ENCODE peak calls at places on chromosome 10, in four cellular contexts. One of them, this sample, is unnamed.
A peak's percentile ranks its signal among the peaks of the same experiment; 100 is the strongest.

GRCh38 chr10:92829042-92829785 is 19.1 kb upstream of the EXOC6 start:
- DNase-seq in A549: no peak
- DNase-seq in lower lobe of right lung: no peak
- DNase-seq in ovary: no peak
- DNase-seq in this sample: no peak

GRCh38 chr10:113132651-113133088 is 182.6 kb downstream of the TCF7L2 start:
- DNase-seq in A549: no peak
- DNase-seq in lower lobe of right lung: no peak
- DNase-seq in ovary: no peak
- DNase-seq in this sample: no peak

GRCh38 chr10:115773832-115774231 is 499.2 kb downstream of the GFRA1 start:
- DNase-seq in A549: no peak
- DNase-seq in lower lobe of right lung: no peak
- DNase-seq in ovary: no peak
- DNase-seq in this sample: no peak

GRCh38 chr10:23525406-23525805 is 86.5 kb downstream of the OTUD1 start:
- DNase-seq in A549: peak; percentile 34
- DNase-seq in lower lobe of right lung: no peak
- DNase-seq in ovary: no peak
- DNase-seq in this sample: peak; percentile 32

GRCh38 chr10:71912431-71912830 is 51.8 kb upstream of the CHST3 start:
- DNase-seq in A549: peak; percentile 35
- DNase-seq in lower lobe of right lung: no peak
- DNase-seq in ovary: no peak
- DNase-seq in this sample: peak; percentile 23

GRCh38 chr10:57168703-57169240 is 807.7 kb upstream of the ZWINT start:
- DNase-seq in A549: no peak
- DNase-seq in lower lobe of right lung: no peak
- DNase-seq in ovary: no peak
- DNase-seq in this sample: no peak

GRCh38 chr10:63155388-63156028 is 22.4 kb downstream of the NRBF2 start:
- DNase-seq in A549: no peak
- DNase-seq in lower lobe of right lung: no peak
- DNase-seq in ovary: no peak
- DNase-seq in this sample: no peak

GRCh38 chr10:11345224-11346054 is 266.0 kb downstream of the USP6NL start:
- DNase-seq in A549: peak; percentile 60
- DNase-seq in lower lobe of right lung: peak; percentile 65
- DNase-seq in ovary: no peak
- DNase-seq in this sample: peak; percentile 12

GRCh38 chr10:93180402-93181040 is 106.8 kb downstream of the CYP26A1 start:
- DNase-seq in A549: no peak
- DNase-seq in lower lobe of right lung: no peak
- DNase-seq in ovary: peak; percentile 26
- DNase-seq in this sample: no peak

GRCh38 chr10:42952931-42953683 is 123.8 kb upstream of the RET start:
- DNase-seq in A549: no peak
- DNase-seq in lower lobe of right lung: peak; percentile 6
- DNase-seq in ovary: no peak
- DNase-seq in this sample: no peak

GRCh38 chr10:28253174-28253783 is 49.6 kb downstream of the MPP7 start:
- DNase-seq in A549: no peak
- DNase-seq in lower lobe of right lung: no peak
- DNase-seq in ovary: no peak
- DNase-seq in this sample: no peak

GRCh38 chr10:4678023-4678950 is 147.7 kb upstream of the AKR1E2 start:
- DNase-seq in A549: peak; percentile 93
- DNase-seq in lower lobe of right lung: no peak
- DNase-seq in ovary: peak; percentile 14
- DNase-seq in this sample: peak; percentile 91

GRCh38 chr10:77349226-77349625 is 288.4 kb downstream of the KCNMA1 start:
- DNase-seq in A549: no peak
- DNase-seq in lower lobe of right lung: no peak
- DNase-seq in ovary: no peak
- DNase-seq in this sample: peak; percentile 36

GRCh38 chr10:29734980-29735627 is 100.3 kb upstream of the SVIL start:
- DNase-seq in A549: peak; percentile 36
- DNase-seq in lower lobe of right lung: peak; percentile 89
- DNase-seq in ovary: peak; percentile 65
- DNase-seq in this sample: peak; percentile 28

GRCh38 chr10:29862926-29863614 is 196.3 kb downstream of the JCAD start:
- DNase-seq in A549: peak; percentile 16
- DNase-seq in lower lobe of right lung: no peak
- DNase-seq in ovary: no peak
- DNase-seq in this sample: peak; percentile 49

GRCh38 chr10:50651808-50652207 is 28.1 kb upstream of the SGMS1 start:
- DNase-seq in A549: no peak
- DNase-seq in lower lobe of right lung: no peak
- DNase-seq in ovary: no peak
- DNase-seq in this sample: peak; percentile 19

DNA sequence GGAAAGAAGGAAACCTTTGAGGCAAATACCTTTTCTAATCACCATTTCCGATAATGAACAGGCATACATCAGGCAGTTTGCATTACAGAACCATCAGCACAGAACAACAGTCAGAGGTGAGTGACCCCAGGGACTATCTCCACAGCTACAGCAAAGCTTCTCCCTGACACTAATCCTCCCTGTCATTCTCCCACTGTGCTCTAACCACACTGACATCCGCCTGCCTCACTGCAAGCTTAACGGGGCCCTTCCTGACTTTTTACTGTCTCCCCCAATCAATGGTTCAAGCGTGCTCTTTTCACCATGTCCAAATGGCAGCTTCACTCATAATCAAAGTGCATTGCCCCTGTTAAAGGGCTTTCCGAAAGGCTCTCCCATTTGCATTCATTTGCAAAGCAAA is 196.4 kb downstream of the DNAJC1 start:
- DNase-seq in A549: no peak
- DNase-seq in lower lobe of right lung: no peak
- DNase-seq in ovary: no peak
- DNase-seq in this sample: peak; percentile 23
- H3K4me3 ChIP-seq in A549: no peak overlapping the region
- H3K4me3 ChIP-seq in lower lobe of right lung: no peak overlapping the region
- H3K4me3 ChIP-seq in ovary: no peak overlapping the region
- H3K4me3 ChIP-seq in this sample: no peak overlapping the region

GRCh38 chr10:125159932-125160855 is at the start of gene CTBP2:
- DNase-seq in A549: peak; percentile 78
- DNase-seq in lower lobe of right lung: peak; percentile 66
- DNase-seq in ovary: peak; percentile 78
- DNase-seq in this sample: peak; percentile 57

GRCh38 chr10:125162181-125162906 is 2.0 kb upstream of the CTBP2 start:
- DNase-seq in A549: no peak
- DNase-seq in lower lobe of right lung: peak; percentile 55
- DNase-seq in ovary: peak; percentile 47
- DNase-seq in this sample: no peak

GRCh38 chr10:125160856-125161569 is 650 bp upstream of the CTBP2 start:
- DNase-seq in A549: peak; percentile 94
- DNase-seq in lower lobe of right lung: peak; percentile 89
- DNase-seq in ovary: peak; percentile 83
- DNase-seq in this sample: peak; percentile 83

GRCh38 chr10:125159486-125159931 is 854 bp downstream of the CTBP2 start:
- DNase-seq in A549: no peak
- DNase-seq in lower lobe of right lung: peak; percentile 62
- DNase-seq in ovary: peak; percentile 69
- DNase-seq in this sample: no peak

GRCh38 chr10:125161570-125162139 is 1.3 kb upstream of the CTBP2 start:
- DNase-seq in A549: no peak
- DNase-seq in lower lobe of right lung: peak; percentile 59
- DNase-seq in ovary: peak; percentile 65
- DNase-seq in this sample: peak; percentile 58
- TF ChIP-seq CTCF in A549: peak; percentile 52
- TF ChIP-seq CTCF in lower lobe of right lung: peak; percentile 58
- TF ChIP-seq CTCF in ovary: peak; percentile 3
- TF ChIP-seq CTCF in this sample: peak; percentile 38

GRCh38 chr10:119162693-119163092 is 2.8 kb downstream of the SFXN4 start:
- DNase-seq in A549: no peak
- DNase-seq in lower lobe of right lung: no peak
- DNase-seq in ovary: no peak
- DNase-seq in this sample: no peak

GRCh38 chr10:119167041-119167440 is 1.5 kb upstream of the SFXN4 start:
- DNase-seq in A549: no peak
- DNase-seq in lower lobe of right lung: no peak
- DNase-seq in ovary: no peak
- DNase-seq in this sample: no peak

GRCh38 chr10:119166111-119166500 is 592 bp upstream of the SFXN4 start:
- DNase-seq in A549: no peak
- DNase-seq in lower lobe of right lung: no peak
- DNase-seq in ovary: no peak
- DNase-seq in this sample: no peak

GRCh38 chr10:119165171-119166110 is at the start of gene SFXN4:
- DNase-seq in A549: peak; percentile 76
- DNase-seq in lower lobe of right lung: peak; percentile 90
- DNase-seq in ovary: peak; percentile 81
- DNase-seq in this sample: peak; percentile 44

DNA sequence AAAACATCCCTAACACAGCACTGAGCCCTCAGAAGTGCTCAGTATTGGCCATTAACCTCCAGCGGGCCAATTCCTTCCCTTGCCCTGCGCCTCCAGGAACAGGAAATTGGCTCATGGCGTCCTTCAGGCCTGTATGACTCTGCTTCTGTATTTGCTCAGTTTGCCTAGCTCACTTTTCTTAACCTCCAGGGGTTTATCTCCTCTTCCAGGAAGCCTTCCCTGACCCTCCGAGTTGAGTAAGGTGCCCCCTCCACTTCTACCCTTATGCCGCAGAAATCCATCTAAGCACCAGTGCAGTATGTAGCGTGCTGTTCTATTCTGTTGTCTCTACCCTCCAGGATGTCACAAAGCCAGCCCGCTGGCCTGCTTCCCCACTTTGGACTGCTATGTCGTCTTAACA is 1.1 kb upstream of the SFXN4 start:
- DNase-seq in A549: no peak
- DNase-seq in lower lobe of right lung: no peak
- DNase-seq in ovary: no peak
- DNase-seq in this sample: no peak
- H3K4me3 ChIP-seq in A549: no peak overlapping the region
- H3K4me3 ChIP-seq in lower lobe of right lung: peak overlapping the region; percentile 88
- H3K4me3 ChIP-seq in ovary: no peak overlapping the region
- H3K4me3 ChIP-seq in this sample: no peak overlapping the region

GRCh38 chr10:59340279-59340678 is 22.1 kb downstream of the FAM13C start:
- DNase-seq in A549: no peak
- DNase-seq in lower lobe of right lung: no peak
- DNase-seq in ovary: no peak
- DNase-seq in this sample: no peak
- TF ChIP-seq CTCF in A549: no peak
- TF ChIP-seq CTCF in lower lobe of right lung: no peak
- TF ChIP-seq CTCF in ovary: no peak
- TF ChIP-seq CTCF in this sample: no peak